ENCODE peak calls at places on chromosome 21, in eight cellular contexts. W is PC-3, R is NAMALWA, H is chondrocyte, D is NCI-H1694 treated with DMSO at 0.1 percent for 48 hours, T is H9, E is body of pancreas, C is AG04449. O is an unnamed sample.

GRCh38 chr21:15654171-15654570 is 75.6 kb upstream of the USP25 start:
- DNase-seq in W (no peak), R (no peak), H (no peak), D (no peak), T (no peak), E (no peak), C (no peak), O (no peak)

GRCh38 chr21:45887121-45887611 is 94.4 kb upstream of the COL6A1 start:
- DNase-seq in W (no peak), R (no peak), H (peak), D (no peak), T (no peak), E (no peak), C (no peak), O (no peak)

GRCh38 chr21:16419188-16419874 is 689.5 kb downstream of the USP25 start:
- DNase-seq in W (no peak), R (no peak), H (no peak), D (no peak), T (no peak), E (peak), C (no peak), O (peak)

GRCh38 chr21:46111857-46112730 is 14.2 kb downstream of the COL6A2 start:
- DNase-seq in W (no peak), R (no peak), H (peak), D (no peak), T (peak), E (no peak), C (no peak), O (no peak)

GRCh38 chr21:34534522-34534921 is 22.5 kb upstream of the KCNE1 start:
- DNase-seq in W (no peak), R (no peak), H (no peak), D (no peak), T (no peak), E (no peak), C (no peak), O (no peak)

GRCh38 chr21:43884861-43885370 is 19.9 kb downstream of the AGPAT3 start:
- DNase-seq in W (no peak), R (no peak), H (no peak), D (peak), T (no peak), E (no peak), C (no peak), O (no peak)

GRCh38 chr21:21712761-21713558 is 714.8 kb downstream of the NCAM2 start:
- DNase-seq in W (no peak), R (no peak), H (no peak), D (no peak), T (no peak), E (no peak), C (peak), O (no peak)

GRCh38 chr21:37907076-37907475 is 9.2 kb downstream of the KCNJ6 start:
- DNase-seq in W (peak), R (no peak), H (no peak), D (no peak), T (no peak), E (no peak), C (no peak), O (no peak)

GRCh38 chr21:46616656-46617055 is 11.8 kb upstream of the S100B start:
- DNase-seq in W (no peak), R (no peak), H (no peak), D (no peak), T (no peak), E (no peak), C (no peak), O (no peak)

GRCh38 chr21:20169812-20170576 is 828.2 kb upstream of the NCAM2 start:
- DNase-seq in W (no peak), R (no peak), H (no peak), D (no peak), T (no peak), E (no peak), C (no peak), O (no peak)

GRCh38 chr21:41957991-41958766 is 4.4 kb upstream of the C2CD2 start:
- DNase-seq in W (peak), R (no peak), H (peak), D (peak), T (no peak), E (peak), C (peak), O (peak)

GRCh38 chr21:31426235-31426797 is 82.3 kb upstream of the TIAM1 start:
- DNase-seq in W (no peak), R (no peak), H (no peak), D (no peak), T (no peak), E (no peak), C (peak), O (no peak)

GRCh38 chr21:29647353-29647781 is 292.4 kb downstream of the GRIK1 start:
- DNase-seq in W (no peak), R (no peak), H (no peak), D (no peak), T (no peak), E (no peak), C (no peak), O (peak)

GRCh38 chr21:15249285-15249993 is 184.6 kb upstream of the NRIP1 start:
- DNase-seq in W (peak), R (no peak), H (no peak), D (no peak), T (no peak), E (no peak), C (no peak), O (peak)

GRCh38 chr21:26100573-26100972 is 70.0 kb downstream of the APP start:
- DNase-seq in W (no peak), R (no peak), H (no peak), D (no peak), T (no peak), E (no peak), C (no peak), O (no peak)

GRCh38 chr21:39511102-39511501 is 59.3 kb downstream of the SH3BGR start:
- DNase-seq in W (no peak), R (no peak), H (no peak), D (no peak), T (no peak), E (no peak), C (no peak), O (no peak)

GRCh38 chr21:34801519-34802132 is 132.8 kb downstream of the CLIC6 start:
- DNase-seq in W (peak), R (peak), H (no peak), D (peak), T (peak), E (no peak), C (no peak), O (peak)

GRCh38 chr21:42711667-42712066 is 58.2 kb downstream of the PDE9A start:
- DNase-seq in W (no peak), R (no peak), H (no peak), D (no peak), T (no peak), E (no peak), C (no peak), O (no peak)

GRCh38 chr21:42062543-42063022 is 8.5 kb upstream of the UMODL1 start:
- DNase-seq in W (no peak), R (peak), H (no peak), D (no peak), T (no peak), E (peak), C (no peak), O (no peak)

GRCh38 chr21:32868631-32869454 is 97.3 kb upstream of the PAXBP1 start:
- DNase-seq in W (no peak), R (no peak), H (no peak), D (no peak), T (no peak), E (no peak), C (no peak), O (no peak)

GRCh38 chr21:40678681-40679284 is 168.2 kb downstream of the DSCAM start:
- DNase-seq in W (no peak), R (no peak), H (no peak), D (peak), T (no peak), E (no peak), C (no peak), O (no peak)

GRCh38 chr21:17451364-17451869 is 61.4 kb upstream of the CXADR start:
- DNase-seq in W (peak), R (no peak), H (no peak), D (no peak), T (no peak), E (peak), C (no peak), O (peak)

GRCh38 chr21:45507888-45508508 is 34.2 kb downstream of the SLC19A1 start:
- DNase-seq in W (no peak), R (no peak), H (peak), D (no peak), T (no peak), E (no peak), C (no peak), O (no peak)

GRCh38 chr21:31612889-31613785 is 46.4 kb upstream of the SOD1 start:
- DNase-seq in W (peak), R (no peak), H (no peak), D (no peak), T (no peak), E (no peak), C (no peak), O (no peak)

GRCh38 chr21:45534591-45535331 is 7.5 kb downstream of the SLC19A1 start:
- DNase-seq in W (no peak), R (no peak), H (peak), D (no peak), T (no peak), E (no peak), C (no peak), O (peak)

GRCh38 chr21:39441502-39442475 is 3.8 kb downstream of the LCA5L start:
- DNase-seq in W (peak), R (peak), H (no peak), D (peak), T (no peak), E (peak), C (peak), O (peak)

GRCh38 chr21:34885636-34886553 is 163.2 kb downstream of the RUNX1 start:
- DNase-seq in W (peak), R (no peak), H (no peak), D (no peak), T (peak), E (no peak), C (no peak), O (peak)

GRCh38 chr21:40047993-40048730 is 180.9 kb downstream of the PCP4 start:
- DNase-seq in W (no peak), R (no peak), H (no peak), D (no peak), T (no peak), E (peak), C (no peak), O (no peak)

GRCh38 chr21:34892196-34892595 is 156.9 kb downstream of the RUNX1 start:
- DNase-seq in W (no peak), R (no peak), H (no peak), D (no peak), T (no peak), E (no peak), C (no peak), O (no peak)

GRCh38 chr21:44454747-44455523 is at the start of gene LRRC3:
- DNase-seq in W (peak), R (peak), H (no peak), D (peak), T (peak), E (peak), C (no peak), O (peak)

GRCh38 chr21:39379986-39380891 is 31.4 kb upstream of the HMGN1 start:
- DNase-seq in W (peak), R (peak), H (peak), D (peak), T (peak), E (peak), C (peak), O (peak)

GRCh38 chr21:36973986-36974850 is 7.7 kb upstream of the HLCS start:
- DNase-seq in W (no peak), R (no peak), H (no peak), D (no peak), T (no peak), E (no peak), C (no peak), O (no peak)

GRCh38 chr21:36699026-36699545 is at the start of gene SIM2:
- DNase-seq in W (peak), R (no peak), H (no peak), D (no peak), T (peak), E (no peak), C (no peak), O (peak)

GRCh38 chr21:43940672-43941071 is 71.4 kb upstream of the TRAPPC10 start:
- DNase-seq in W (no peak), R (no peak), H (no peak), D (no peak), T (peak), E (no peak), C (no peak), O (no peak)

GRCh38 chr21:46145840-46146691 is 9.3 kb downstream of the FTCD start:
- DNase-seq in W (no peak), R (no peak), H (peak), D (no peak), T (no peak), E (no peak), C (no peak), O (no peak)

GRCh38 chr21:40331804-40332203 is 464.6 kb downstream of the PCP4 start:
- DNase-seq in W (no peak), R (no peak), H (no peak), D (no peak), T (no peak), E (no peak), C (no peak), O (no peak)

GRCh38 chr21:21096956-21097355 is 98.7 kb downstream of the NCAM2 start:
- DNase-seq in W (peak), R (no peak), H (no peak), D (no peak), T (no peak), E (no peak), C (no peak), O (no peak)

GRCh38 chr21:23694396-23694795 is 1912.9 kb downstream of the MRPL39 start:
- DNase-seq in W (peak), R (peak), H (no peak), D (peak), T (no peak), E (no peak), C (no peak), O (no peak)

GRCh38 chr21:15872236-15872635 is 142.5 kb downstream of the USP25 start:
- DNase-seq in W (no peak), R (no peak), H (no peak), D (no peak), T (no peak), E (no peak), C (no peak), O (no peak)